ENCODE peak calls at places on chromosome 11, in nine cellular contexts. N, V, K, E, O, L, A, P and J are unnamed samples. For H3K27me3, the result is how much of the 10 kb centered on the place peaks cover.

GRCh38 chr11:129960216-129961214 is 42.1 kb downstream of the PRDM10 start:
- DNase-seq in N (no peak), V (no peak), K (no peak), E (no peak), O (peak), L (peak), A (no peak), P (no peak), J (no peak)

GRCh38 chr11:45022294-45023064 is 71.8 kb upstream of the TP53I11 start:
- DNase-seq in N (no peak), V (no peak), K (no peak), E (no peak), O (no peak), L (peak), A (no peak), P (no peak), J (no peak)

GRCh38 chr11:36048496-36049247 is 104.8 kb downstream of the LDLRAD3 start:
- DNase-seq in N (no peak), V (no peak), K (no peak), E (no peak), O (no peak), L (peak), A (no peak), P (no peak), J (no peak)

GRCh38 chr11:134489728-134490127 is 77.7 kb upstream of the B3GAT1 start:
- DNase-seq in N (no peak), V (no peak), K (no peak), E (no peak), O (no peak), L (no peak), A (no peak), P (no peak), J (no peak)

GRCh38 chr11:90113541-90113940 is 20.9 kb upstream of the NAALAD2 start:
- DNase-seq in N (no peak), V (no peak), K (no peak), E (no peak), O (no peak), L (no peak), A (no peak), P (no peak), J (no peak)

GRCh38 chr11:37449146-37449545 is 851.1 kb upstream of the RAG2 start:
- DNase-seq in N (no peak), V (no peak), K (no peak), E (no peak), O (no peak), L (peak), A (no peak), P (no peak), J (no peak)

GRCh38 chr11:34155057-34155758 is 49.8 kb downstream of the NAT10 start:
- DNase-seq in N (no peak), V (no peak), K (peak), E (peak), O (no peak), L (no peak), A (no peak), P (no peak), J (peak)

GRCh38 chr11:85628771-85629341 is 463 bp downstream of the TMEM126B start:
- DNase-seq in N (no peak), V (no peak), K (no peak), E (no peak), O (no peak), L (peak), A (no peak), P (no peak), J (no peak)

GRCh38 chr11:22467741-22468140 is 129.6 kb downstream of the SLC17A6 start:
- DNase-seq in N (no peak), V (no peak), K (no peak), E (no peak), O (no peak), L (peak), A (no peak), P (no peak), J (no peak)

GRCh38 chr11:107743161-107743560 is 31.3 kb upstream of the SLN start:
- DNase-seq in N (no peak), V (no peak), K (no peak), E (no peak), O (no peak), L (no peak), A (no peak), P (no peak), J (no peak)

GRCh38 chr11:130178441-130178971 is 18.9 kb downstream of the ST14 start:
- DNase-seq in N (no peak), V (no peak), K (no peak), E (no peak), O (no peak), L (peak), A (no peak), P (no peak), J (no peak)

GRCh38 chr11:45083544-45084087 is 62.8 kb upstream of the PRDM11 start:
- DNase-seq in N (no peak), V (no peak), K (no peak), E (no peak), O (no peak), L (no peak), A (no peak), P (no peak), J (no peak)

GRCh38 chr11:8382436-8383053 is 118.9 kb upstream of the LMO1 start:
- DNase-seq in N (no peak), V (no peak), K (no peak), E (no peak), O (no peak), L (peak), A (no peak), P (no peak), J (no peak)

GRCh38 chr11:96464695-96465307 is 75.0 kb downstream of the JRKL start:
- DNase-seq in N (no peak), V (no peak), K (no peak), E (no peak), O (peak), L (peak), A (no peak), P (no peak), J (no peak)

GRCh38 chr11:128772814-128773213 is 78.9 kb downstream of the FLI1 start:
- DNase-seq in N (no peak), V (no peak), K (no peak), E (peak), O (no peak), L (no peak), A (peak), P (no peak), J (no peak)

GRCh38 chr11:128903248-128904041 is 12.3 kb downstream of the KCNJ5 start:
- DNase-seq in N (no peak), V (no peak), K (no peak), E (no peak), O (no peak), L (peak), A (no peak), P (no peak), J (no peak)

GRCh38 chr11:120208777-120209176 is 2.1 kb upstream of the OAF start:
- DNase-seq in N (no peak), V (peak), K (no peak), E (no peak), O (no peak), L (peak), A (no peak), P (no peak), J (peak)

GRCh38 chr11:19251577-19251976 is 10.8 kb upstream of the E2F8 start:
- DNase-seq in N (no peak), V (no peak), K (no peak), E (no peak), O (no peak), L (no peak), A (no peak), P (no peak), J (no peak)

GRCh38 chr11:28760676-28761390 is 652.6 kb downstream of the METTL15 start:
- DNase-seq in N (no peak), V (no peak), K (no peak), E (no peak), O (no peak), L (peak), A (no peak), P (no peak), J (no peak)

GRCh38 chr11:13277719-13278619 is at the start of gene BMAL1:
- DNase-seq in N (peak), V (peak), K (peak), E (peak), O (no peak), L (no peak), A (peak), P (peak), J (peak)

GRCh38 chr11:79040348-79040747 is 400.5 kb downstream of the TENM4 start:
- DNase-seq in N (no peak), V (no peak), K (no peak), E (no peak), O (no peak), L (peak), A (no peak), P (no peak), J (no peak)

GRCh38 chr11:390175-390574 is 3.8 kb upstream of the PKP3 start:
- DNase-seq in N (no peak), V (no peak), K (no peak), E (peak), O (peak), L (no peak), A (no peak), P (no peak), J (no peak)

GRCh38 chr11:70050243-70050642 is 27.9 kb upstream of the ANO1 start:
- DNase-seq in N (no peak), V (no peak), K (no peak), E (no peak), O (no peak), L (no peak), A (no peak), P (no peak), J (no peak)

GRCh38 chr11:5460983-5461621 is 12.0 kb downstream of the OR51I2 start:
- DNase-seq in N (peak), V (no peak), K (no peak), E (no peak), O (no peak), L (no peak), A (no peak), P (no peak), J (no peak)

GRCh38 chr11:96635655-96636054 is 245.8 kb downstream of the JRKL start:
- DNase-seq in N (peak), V (no peak), K (no peak), E (no peak), O (no peak), L (no peak), A (peak), P (no peak), J (no peak)

GRCh38 chr11:2779981-2780849 is 80.4 kb upstream of the KCNQ1OT1 start:
- DNase-seq in N (peak), V (peak), K (peak), E (peak), O (no peak), L (no peak), A (peak), P (peak), J (peak)

GRCh38 chr11:70456921-70457532 is 58.7 kb downstream of the CTTN start:
- DNase-seq in N (no peak), V (no peak), K (no peak), E (no peak), O (no peak), L (peak), A (no peak), P (no peak), J (no peak)

GRCh38 chr11:112719736-112720525 is 241.3 kb upstream of the NCAM1 start:
- DNase-seq in N (no peak), V (no peak), K (no peak), E (no peak), O (no peak), L (no peak), A (no peak), P (no peak), J (no peak)

GRCh38 chr11:19353287-19353686 is 112.5 kb upstream of the E2F8 start:
- DNase-seq in N (no peak), V (no peak), K (no peak), E (no peak), O (no peak), L (no peak), A (no peak), P (no peak), J (no peak)

GRCh38 chr11:94751216-94751612 is 16.9 kb upstream of the AMOTL1 start:
- DNase-seq in N (no peak), V (no peak), K (no peak), E (no peak), O (no peak), L (no peak), A (no peak), P (no peak), J (no peak)
- H3K4me3 ChIP-seq in N (no peak), V (no peak), K (no peak), E (no peak), O (no peak), L (no peak), A (no peak), P (no peak), J (no peak)

GRCh38 chr11:64637346-64638016 is 46.5 kb downstream of the SLC22A12 start:
- DNase-seq in N (no peak), V (no peak), K (no peak), E (no peak), O (no peak), L (no peak), A (no peak), P (no peak), J (no peak)
- H3K27me3 ChIP-seq in N (under half), V (under half), K (under half), E (half or more), O (under half), L (half or more), A (under half), P (under half), J (under half)

GRCh38 chr11:9765320-9766101 is 101.6 kb downstream of the SWAP70 start:
- DNase-seq in N (no peak), V (peak), K (no peak), E (no peak), O (no peak), L (peak), A (no peak), P (no peak), J (peak)
- TF ChIP-seq POLR2A in N (no peak), V (no peak), K (no peak), E (no peak), O (no peak), L (no peak), A (no peak), P (no peak), J (no peak)

GRCh38 chr11:18233912-18234311 is 2.7 kb downstream of the SAA4 start:
- DNase-seq in N (no peak), V (no peak), K (no peak), E (no peak), O (no peak), L (no peak), A (no peak), P (no peak), J (no peak)
- H3K4me3 ChIP-seq in N (no peak), V (no peak), K (no peak), E (no peak), O (no peak), L (no peak), A (no peak), P (no peak), J (no peak)

DNA sequence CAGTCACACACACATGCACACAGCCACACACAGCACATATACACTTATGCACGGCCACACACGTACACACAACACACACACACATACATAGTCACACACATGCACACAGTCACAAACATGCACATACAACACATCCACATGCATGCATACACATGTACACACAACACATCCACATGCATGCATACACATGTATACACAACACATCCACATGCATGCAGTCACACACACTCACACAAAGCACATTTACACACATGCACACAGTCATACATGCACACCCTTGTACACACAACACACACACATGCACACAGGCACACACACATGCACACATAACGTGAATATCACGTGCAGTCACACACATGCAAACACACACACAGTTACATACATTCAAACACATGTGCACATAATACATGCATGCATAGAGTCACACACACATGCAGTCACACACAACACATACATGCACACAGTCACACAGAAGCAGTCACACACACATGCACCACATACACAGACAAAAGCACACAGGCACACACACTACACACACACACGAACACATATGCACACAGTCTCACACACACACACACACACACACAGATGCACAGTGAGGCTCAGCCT is 18.8 kb downstream of the IFITM10 start:
- DNase-seq in N (no peak), V (no peak), K (no peak), E (no peak), O (no peak), L (no peak), A (no peak), P (no peak), J (no peak)
- H3K27me3 ChIP-seq in N (under half), V (under half), K (under half), E (half or more), O (under half), L (half or more), A (under half), P (under half), J (under half)

GRCh38 chr11:46675288-46675851 is 25.0 kb downstream of the ARHGAP1 start:
- DNase-seq in N (no peak), V (peak), K (peak), E (peak), O (no peak), L (peak), A (peak), P (peak), J (no peak)

GRCh38 chr11:46677169-46677568 is 23.2 kb downstream of the ARHGAP1 start:
- DNase-seq in N (no peak), V (no peak), K (no peak), E (no peak), O (no peak), L (no peak), A (peak), P (no peak), J (no peak)

GRCh38 chr11:46675949-46676348 is 24.5 kb downstream of the ARHGAP1 start:
- DNase-seq in N (no peak), V (no peak), K (no peak), E (no peak), O (no peak), L (no peak), A (peak), P (no peak), J (no peak)

GRCh38 chr11:46677991-46678740 is 22.3 kb downstream of the ARHGAP1 start:
- DNase-seq in N (no peak), V (no peak), K (no peak), E (no peak), O (no peak), L (peak), A (peak), P (no peak), J (peak)

DNA sequence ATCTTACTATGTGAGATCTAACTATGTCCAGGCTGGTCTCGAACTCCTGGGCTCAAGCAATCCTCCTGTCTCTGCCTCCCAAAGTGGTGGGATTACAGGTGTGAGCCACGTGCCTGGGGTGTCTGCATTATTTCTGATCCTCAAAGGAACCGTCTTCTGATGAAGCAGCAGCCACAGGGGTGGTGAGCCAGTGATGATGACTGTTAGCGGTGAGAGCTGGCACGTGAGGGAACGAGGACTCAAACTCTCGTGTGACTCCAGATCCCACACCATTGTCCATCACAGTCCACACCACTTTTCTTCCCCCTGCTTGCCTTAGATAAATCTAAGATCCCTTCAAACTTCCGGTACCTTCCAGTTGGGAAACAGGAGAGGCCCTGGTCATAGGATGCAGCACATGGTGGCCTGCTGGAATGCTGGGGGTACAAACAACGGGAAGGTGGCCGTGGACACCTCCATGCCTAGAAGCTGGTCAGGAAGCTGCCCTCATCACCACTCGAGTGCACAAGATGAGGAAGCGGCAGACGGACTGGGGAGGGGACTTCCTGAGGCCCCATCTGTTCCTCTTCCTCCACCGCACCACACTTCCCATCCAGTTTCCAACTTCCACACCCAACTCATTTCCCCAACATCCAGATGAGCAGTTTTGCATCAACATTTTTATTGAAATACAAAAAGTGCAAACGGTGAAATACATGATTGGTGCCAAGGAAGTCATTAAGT is 23.8 kb downstream of the ARHGAP1 start:
- DNase-seq in N (no peak), V (no peak), K (no peak), E (no peak), O (no peak), L (no peak), A (peak), P (no peak), J (no peak)
- TF ChIP-seq POLR2A in N (no peak), V (no peak), K (no peak), E (no peak), O (no peak), L (no peak), A (no peak), P (no peak), J (no peak)

DNA sequence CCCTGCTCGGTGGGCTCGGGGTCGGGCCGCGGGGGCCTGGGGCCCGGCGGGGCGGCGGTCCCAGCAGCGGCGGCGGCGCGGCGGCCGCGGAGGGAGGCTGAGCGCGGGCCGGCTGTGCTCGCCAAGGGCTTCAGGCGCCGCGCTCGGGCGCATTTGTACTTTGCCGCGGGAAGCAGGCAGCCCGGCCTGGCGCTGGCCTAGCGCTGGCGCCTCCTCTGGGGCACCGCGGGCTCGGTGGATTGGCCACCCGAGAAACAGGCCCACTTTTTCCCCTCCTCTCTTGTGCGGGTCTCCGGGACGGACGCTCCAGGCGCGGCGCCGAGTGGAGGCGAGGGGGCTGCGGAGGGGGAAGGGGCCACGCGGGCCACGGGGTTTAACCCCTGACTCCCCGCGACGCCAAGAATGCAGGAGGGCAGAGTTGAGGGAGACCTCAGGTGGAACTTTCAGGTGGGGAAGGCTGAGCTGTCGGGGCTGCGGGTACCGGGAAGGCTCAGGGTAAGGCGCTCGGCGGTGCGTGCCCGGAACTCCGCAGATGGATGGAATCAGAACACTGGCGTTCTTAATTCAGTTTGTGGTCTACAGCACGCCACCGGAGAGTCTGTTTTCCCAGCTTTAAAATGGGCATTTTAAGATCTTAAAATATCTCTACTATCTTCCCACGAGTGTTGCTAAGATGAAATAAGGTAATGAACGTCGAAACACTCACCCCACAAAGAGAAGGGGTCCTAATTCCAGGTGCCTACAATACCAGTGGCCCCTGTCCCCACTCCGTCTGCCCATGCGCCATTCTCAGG is at the start of gene CHRDL2:
- DNase-seq in N (peak), V (peak), K (no peak), E (no peak), O (no peak), L (peak), A (no peak), P (no peak), J (no peak)
- H3K4me3 ChIP-seq in N (peak), V (peak), K (peak), E (peak), O (no peak), L (peak), A (no peak), P (peak), J (peak)